ENCODE peak calls at places on chromosomes 13 and 19, in seven cellular contexts. H, W, P, B, K, Q and T are unnamed samples.

GRCh38 chr19:15091918-15092753 is 10.1 kb downstream of the OR1I1 start:
- DNase-seq in H (no peak), W (no peak), P (peak; percentile 23), B (peak; percentile 78), K (peak; percentile 81), Q (no peak), T (peak; percentile 55)

GRCh38 chr13:39023316-39023715 is 14.6 kb downstream of the PROSER1 start:
- DNase-seq in H (no peak), W (no peak), P (no peak), B (no peak), K (no peak), Q (no peak), T (no peak)

GRCh38 chr19:15180451-15181390 is 20.1 kb downstream of the NOTCH3 start:
- DNase-seq in H (no peak), W (peak; percentile 46), P (no peak), B (no peak), K (no peak), Q (peak; percentile 56), T (no peak)

GRCh38 chr13:46605089-46605488 is 52.1 kb downstream of the LRCH1 start:
- DNase-seq in H (peak; percentile 51), W (no peak), P (no peak), B (no peak), K (no peak), Q (no peak), T (no peak)

GRCh38 chr13:30846311-30846710 is 59.8 kb upstream of the MEDAG start:
- DNase-seq in H (no peak), W (no peak), P (peak; percentile 92), B (no peak), K (no peak), Q (no peak), T (no peak)

GRCh38 chr13:101751488-101751887 is 299.0 kb downstream of the ITGBL1 start:
- DNase-seq in H (no peak), W (no peak), P (peak; percentile 60), B (peak; percentile 75), K (peak; percentile 30), Q (no peak), T (no peak)

GRCh38 chr13:32045963-32046785 is 14.6 kb downstream of the FRY start:
- DNase-seq in H (no peak), W (no peak), P (peak; percentile 42), B (no peak), K (peak; percentile 21), Q (no peak), T (no peak)

GRCh38 chr13:32255744-32256120 is 59.4 kb downstream of the ZAR1L start:
- DNase-seq in H (no peak), W (no peak), P (no peak), B (no peak), K (no peak), Q (no peak), T (no peak)

GRCh38 chr13:53032849-53033248 is 4.2 kb downstream of the OLFM4 start:
- DNase-seq in H (no peak), W (no peak), P (no peak), B (no peak), K (no peak), Q (no peak), T (no peak)

GRCh38 chr13:76730220-76730619 is 156.0 kb downstream of the KCTD12 start:
- DNase-seq in H (no peak), W (no peak), P (no peak), B (no peak), K (no peak), Q (no peak), T (no peak)

GRCh38 chr13:34011552-34012085 is 193.7 kb downstream of the RFC3 start:
- DNase-seq in H (no peak), W (no peak), P (no peak), B (no peak), K (no peak), Q (no peak), T (no peak)

GRCh38 chr19:8511573-8512101 is 2.3 kb downstream of the ZNF414 start:
- DNase-seq in H (no peak), W (no peak), P (no peak), B (no peak), K (no peak), Q (no peak), T (no peak)

GRCh38 chr13:42981317-42981716 is 10.7 kb downstream of the EPSTI1 start:
- DNase-seq in H (no peak), W (no peak), P (peak; percentile 16), B (no peak), K (no peak), Q (no peak), T (no peak)

GRCh38 chr13:113647351-113648217 is 10.4 kb downstream of the ATP4B start:
- DNase-seq in H (peak; percentile 91), W (peak; percentile 89), P (peak; percentile 20), B (no peak), K (no peak), Q (peak; percentile 91), T (no peak)

GRCh38 chr19:11226716-11227166 is 12.7 kb upstream of the ANGPTL8 start:
- DNase-seq in H (no peak), W (no peak), P (no peak), B (no peak), K (no peak), Q (no peak), T (no peak)

GRCh38 chr13:113082198-113083021 is 23.2 kb upstream of the F7 start:
- DNase-seq in H (peak; percentile 25), W (no peak), P (no peak), B (no peak), K (no peak), Q (peak; percentile 23), T (no peak)

GRCh38 chr13:74835579-74835978 is 646.4 kb downstream of the TBC1D4 start:
- DNase-seq in H (no peak), W (no peak), P (no peak), B (no peak), K (no peak), Q (no peak), T (no peak)

GRCh38 chr13:110322126-110322827 is 15.2 kb downstream of the COL4A2 start:
- DNase-seq in H (no peak), W (no peak), P (no peak), B (no peak), K (no peak), Q (no peak), T (no peak)

GRCh38 chr19:52991484-52991883 is 22.2 kb upstream of the ERVV-1 start:
- DNase-seq in H (no peak), W (no peak), P (peak; percentile 32), B (no peak), K (no peak), Q (no peak), T (no peak)

GRCh38 chr19:47231215-47232054 is 436 bp upstream of the BBC3 start:
- DNase-seq in H (peak; percentile 90), W (peak; percentile 91), P (peak; percentile 81), B (peak; percentile 86), K (peak; percentile 94), Q (peak; percentile 94), T (peak; percentile 90)

GRCh38 chr13:41639955-41640780 is 182.8 kb downstream of the RGCC start:
- DNase-seq in H (no peak), W (no peak), P (no peak), B (no peak), K (no peak), Q (no peak), T (no peak)

GRCh38 chr13:48457578-48458242 is 44.8 kb upstream of the LPAR6 start:
- DNase-seq in H (no peak), W (no peak), P (no peak), B (no peak), K (no peak), Q (peak; percentile 43), T (no peak)

GRCh38 chr19:13718733-13719132 is 45.6 kb upstream of the MRI1 start:
- DNase-seq in H (peak; percentile 33), W (peak; percentile 34), P (peak; percentile 49), B (no peak), K (peak; percentile 17), Q (no peak), T (no peak)

GRCh38 chr19:30374791-30375650 is 2.8 kb downstream of the ZNF536 start:
- DNase-seq in H (no peak), W (no peak), P (no peak), B (no peak), K (no peak), Q (no peak), T (no peak)

GRCh38 chr13:35697281-35697680 is 220.8 kb upstream of the MAB21L1 start:
- DNase-seq in H (no peak), W (no peak), P (no peak), B (no peak), K (no peak), Q (no peak), T (no peak)

GRCh38 chr13:87712012-87712411 is 40.8 kb downstream of the SLITRK5 start:
- DNase-seq in H (no peak), W (no peak), P (no peak), B (no peak), K (no peak), Q (no peak), T (no peak)

GRCh38 chr19:41248895-41249294 is 15.3 kb upstream of the HNRNPUL1 start:
- DNase-seq in H (no peak), W (no peak), P (no peak), B (no peak), K (no peak), Q (no peak), T (no peak)
- TF ChIP-seq CTCF in H (no peak), W (no peak), P (no peak), B (no peak), K (peak; percentile 0), Q (no peak), T (no peak)

GRCh38 chr19:42942187-42942789 is 5.3 kb upstream of the PSG7 start:
- DNase-seq in H (no peak), W (no peak), P (peak; percentile 4), B (no peak), K (peak; percentile 6), Q (no peak), T (no peak)
- TF ChIP-seq CTCF in H (no peak), W (peak; percentile 56), P (peak; percentile 40), B (peak; percentile 15), K (peak; percentile 35), Q (no peak), T (peak; percentile 18)

GRCh38 chr13:69585656-69586055 is 522.0 kb upstream of the ATXN8OS start:
- DNase-seq in H (no peak), W (no peak), P (no peak), B (no peak), K (no peak), Q (no peak), T (no peak)
- TF ChIP-seq CTCF in H (no peak), W (no peak), P (no peak), B (no peak), K (no peak), Q (no peak), T (no peak)

GRCh38 chr19:18229474-18229873 is 3.2 kb upstream of the PDE4C start:
- DNase-seq in H (no peak), W (no peak), P (no peak), B (no peak), K (no peak), Q (no peak), T (no peak)
- TF ChIP-seq CTCF in H (no peak), W (peak; percentile 43), P (no peak), B (peak; percentile 49), K (peak; percentile 51), Q (peak; percentile 32), T (peak; percentile 58)

DNA sequence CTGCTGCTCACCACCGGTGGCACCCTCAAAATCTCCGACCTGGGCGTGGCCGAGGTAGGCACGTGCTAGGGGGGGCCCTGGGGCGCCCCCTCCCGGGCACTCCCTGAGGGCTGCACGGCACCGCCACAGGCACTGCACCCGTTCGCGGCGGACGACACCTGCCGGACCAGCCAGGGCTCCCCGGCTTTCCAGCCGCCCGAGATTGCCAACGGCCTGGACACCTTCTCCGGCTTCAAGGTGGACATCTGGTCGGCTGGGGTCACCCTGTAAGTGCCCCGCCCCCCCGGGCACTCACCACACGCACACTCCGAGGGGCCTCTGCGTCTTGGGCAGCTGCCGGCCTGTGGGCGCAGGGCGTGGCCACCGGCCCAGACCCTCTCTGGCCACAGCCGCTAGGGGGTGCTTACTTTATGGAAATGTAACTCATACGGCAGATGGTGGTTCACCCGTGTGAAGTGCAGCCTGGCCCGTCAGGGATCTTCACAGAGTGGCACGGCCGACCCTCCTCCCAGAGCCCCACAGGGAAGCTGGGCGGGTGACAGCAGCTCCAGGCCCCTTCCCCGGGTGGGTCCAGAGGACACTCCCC is 15.0 kb downstream of the STK11 start:
- DNase-seq in H (no peak), W (no peak), P (no peak), B (no peak), K (no peak), Q (no peak), T (no peak)
- TF ChIP-seq CTCF in H (no peak), W (no peak), P (peak; percentile 3), B (no peak), K (no peak), Q (no peak), T (no peak)